ENCODE peak calls at places on chromosomes 13 and 19, in seven cellular contexts. M is testis, G is DND-41, B is Panc1, T is AG09309, D is left ventricle myocardium inferior, A is GM20000. C is an unnamed sample.

GRCh38 chr19:41924151-41925145 is 3.8 kb downstream of the ERFL start:
- DNase-seq in M (no peak), B (no peak), T (no peak), A (no peak), D (no peak), G (no peak), C (no peak)

GRCh38 chr19:42468273-42468796 is 25.6 kb upstream of the CXCL17 start:
- DNase-seq in B (no peak), A (no peak), M (no peak), T (peak), G (no peak), D (no peak), C (no peak)

GRCh38 chr13:47508518-47509228 is 492.4 kb downstream of the SUCLA2 start:
- DNase-seq in M (no peak), D (no peak), G (no peak), B (no peak), A (no peak), T (no peak), C (no peak)

GRCh38 chr19:13063461-13064091 is 39.1 kb downstream of the LYL1 start:
- DNase-seq in A (no peak), G (no peak), T (no peak), M (no peak), B (no peak), D (peak), C (no peak)

GRCh38 chr13:33119022-33119735 is 103.0 kb downstream of the KL start:
- DNase-seq in G (no peak), M (no peak), B (no peak), A (no peak), D (no peak), T (no peak), C (no peak)

GRCh38 chr13:43874512-43875092 is 4.9 kb downstream of the CCDC122 start:
- DNase-seq in M (no peak), B (no peak), G (no peak), T (no peak), D (no peak), A (no peak), C (no peak)

GRCh38 chr19:13104848-13105646 is 2.4 kb upstream of the LYL1 start:
- DNase-seq in T (no peak), M (no peak), B (no peak), A (peak), D (no peak), G (no peak), C (peak)

GRCh38 chr13:79398169-79398568 is 7.9 kb downstream of the RBM26 start:
- DNase-seq in A (no peak), B (no peak), G (no peak), M (no peak), D (no peak), T (no peak), C (no peak)

GRCh38 chr13:30346159-30346788 is 38.9 kb upstream of the KATNAL1 start:
- DNase-seq in M (no peak), D (no peak), B (no peak), A (peak), T (no peak), G (peak), C (peak)

GRCh38 chr13:21012841-21013681 is 48.3 kb downstream of the LATS2 start:
- DNase-seq in T (no peak), A (no peak), B (no peak), D (no peak), G (no peak), M (no peak), C (no peak)

GRCh38 chr13:55493297-55493696 is 1647.4 kb upstream of the PRR20A start:
- DNase-seq in D (no peak), A (no peak), M (no peak), T (no peak), G (no peak), B (no peak), C (no peak)

GRCh38 chr19:11106477-11106876 is 17.2 kb downstream of the LDLR start:
- DNase-seq in T (no peak), G (no peak), D (peak), B (no peak), A (no peak), M (no peak), C (no peak)

GRCh38 chr19:1446713-1447564 is 3.0 kb upstream of the APC2 start:
- DNase-seq in T (no peak), G (no peak), M (no peak), D (no peak), B (no peak), A (no peak), C (no peak)

GRCh38 chr13:46728777-46729176 is 68.2 kb downstream of the ESD start:
- DNase-seq in A (peak), G (no peak), M (no peak), T (no peak), B (no peak), D (no peak), C (peak)

GRCh38 chr19:37309834-37310575 is 60.9 kb upstream of the ZNF527 start:
- DNase-seq in G (peak), D (no peak), B (no peak), T (no peak), M (no peak), A (no peak), C (peak)

GRCh38 chr13:107534548-107534947 is 680.8 kb downstream of the LIG4 start:
- DNase-seq in G (no peak), A (no peak), D (no peak), M (no peak), T (no peak), B (no peak), C (no peak)

GRCh38 chr19:32041681-32042292 is 303.6 kb upstream of the ZNF507 start:
- DNase-seq in T (no peak), G (peak), D (peak), B (no peak), M (peak), A (no peak), C (peak)

GRCh38 chr19:13102666-13103584 is at the start of gene LYL1:
- DNase-seq in G (no peak), T (no peak), D (peak), A (peak), B (no peak), M (peak), C (peak)

GRCh38 chr19:40974633-40975037 is 16.4 kb upstream of the CYP2B6 start:
- DNase-seq in G (peak), A (peak), T (peak), M (peak), D (peak), B (peak), C (peak)

GRCh38 chr19:18440421-18440877 is 2.5 kb upstream of the ISYNA1 start:
- DNase-seq in D (peak), B (no peak), M (no peak), T (no peak), A (no peak), G (peak), C (peak)

GRCh38 chr19:13717194-13717643 is 47.1 kb upstream of the MRI1 start:
- DNase-seq in M (no peak), G (no peak), T (no peak), A (no peak), D (no peak), B (no peak), C (no peak)

GRCh38 chr19:42153606-42154405 is 21.6 kb upstream of the POU2F2 start:
- DNase-seq in M (no peak), T (no peak), D (no peak), G (no peak), B (no peak), A (no peak), C (no peak)

GRCh38 chr19:17379221-17379631 is 2.1 kb upstream of the PLVAP start:
- DNase-seq in M (no peak), B (no peak), A (no peak), D (no peak), G (peak), T (no peak), C (no peak)

GRCh38 chr13:49810825-49811526 is 18.5 kb upstream of the KPNA3 start:
- DNase-seq in D (no peak), B (no peak), M (peak), A (peak), T (no peak), G (no peak), C (no peak)

GRCh38 chr13:32316030-32316344 is 679 bp downstream of the BRCA2 start:
- DNase-seq in G (no peak), D (no peak), M (no peak), A (peak), T (no peak), B (no peak), C (no peak)

GRCh38 chr13:44364019-44364418 is 9.6 kb upstream of the SERP2 start:
- DNase-seq in T (no peak), G (no peak), M (no peak), D (peak), A (no peak), B (no peak), C (no peak)

GRCh38 chr19:43699506-43700367 is 16.1 kb upstream of the IRGC start:
- DNase-seq in B (no peak), G (no peak), M (peak), T (no peak), A (no peak), D (peak), C (peak)

GRCh38 chr19:6632002-6632621 is 37.8 kb downstream of the TNFSF14 start:
- DNase-seq in D (no peak), B (no peak), G (peak), M (peak), T (peak), A (peak), C (peak)

GRCh38 chr19:48194041-48194871 is 23.8 kb downstream of the ZSWIM9 start:
- DNase-seq in B (no peak), G (no peak), T (no peak), A (peak), M (no peak), D (no peak), C (peak)
- TF ChIP-seq CTCF in B (peak), G (peak), T (peak), A (peak), M (peak), D (peak), C (peak)

DNA sequence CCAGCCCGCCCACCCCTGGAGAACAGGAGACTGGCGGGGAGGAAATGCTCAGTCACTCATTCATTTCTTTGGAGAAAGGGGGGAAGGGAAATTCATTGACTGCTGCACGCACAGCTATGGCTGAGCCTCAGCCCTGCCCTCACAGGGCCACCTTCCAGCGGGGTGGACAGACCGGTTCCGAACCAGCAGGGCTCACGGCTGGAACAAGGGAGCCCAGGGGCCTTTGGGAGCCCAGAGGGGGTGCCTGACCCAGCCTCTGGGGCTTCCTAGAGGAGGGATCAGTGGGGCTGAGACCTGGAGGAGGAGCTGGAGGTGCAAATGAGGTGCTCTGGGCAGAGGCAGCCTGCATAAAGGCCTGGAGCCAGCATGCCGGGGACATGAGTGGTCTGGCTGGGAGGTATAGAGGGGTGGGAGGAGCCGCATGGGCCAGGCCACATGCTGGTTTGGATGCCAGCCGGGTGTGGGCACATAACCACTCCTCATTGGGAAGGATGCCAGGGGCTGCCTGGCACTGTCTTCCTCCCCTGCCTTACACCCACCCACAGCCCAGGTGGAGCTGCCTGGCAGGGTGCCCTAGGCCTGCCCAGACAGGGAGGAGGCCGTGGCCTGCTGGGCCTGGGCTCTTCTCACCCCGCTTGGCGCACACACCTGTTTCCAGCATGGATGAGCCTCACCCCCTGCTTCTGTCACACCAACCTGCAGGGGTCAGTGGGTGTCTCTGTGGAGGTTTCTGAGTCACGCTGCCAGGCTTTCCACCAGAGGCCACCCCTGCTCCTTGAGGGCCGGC is 26.9 kb downstream of the PPP5C start:
- DNase-seq in M (no peak), A (no peak), G (peak), B (no peak), D (peak), T (no peak), C (no peak)
- TF ChIP-seq CTCF in M (no peak), A (no peak), G (no peak), B (no peak), D (no peak), T (no peak), C (no peak)

DNA sequence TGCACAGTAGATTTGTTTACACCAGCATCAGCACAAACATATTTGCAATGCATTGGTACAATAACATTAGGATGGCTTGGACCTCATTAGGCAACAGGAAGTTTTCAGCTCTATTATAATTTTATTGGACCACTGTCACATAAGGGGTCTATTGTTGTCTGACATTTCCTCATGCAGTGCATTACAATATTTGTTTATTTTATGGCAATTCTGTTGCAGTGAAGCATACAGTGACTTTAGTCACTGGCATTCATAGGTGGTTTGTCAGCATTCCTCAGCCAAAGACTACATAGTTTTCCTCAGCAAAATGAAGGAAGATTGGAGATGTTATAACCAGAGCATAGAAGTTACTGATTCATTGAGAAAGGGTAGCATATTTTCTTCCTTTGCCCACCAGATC is 1732.9 kb downstream of the PCDH9 start:
- DNase-seq in D (no peak), M (no peak), G (no peak), B (peak), T (no peak), A (no peak), C (no peak)
- TF ChIP-seq CTCF in D (no peak), M (no peak), G (no peak), B (no peak), T (no peak), A (no peak), C (no peak)

GRCh38 chr13:51432576-51432975 is 20.3 kb downstream of the INTS6 start:
- DNase-seq in A (no peak), B (no peak), M (no peak), T (no peak), G (no peak), D (no peak), C (no peak)
- TF ChIP-seq CTCF in A (no peak), B (no peak), M (no peak), T (peak), G (no peak), D (no peak), C (no peak)

GRCh38 chr19:56836059-56836458 is 4.5 kb downstream of the PEG3 start:
- DNase-seq in M (no peak), A (no peak), G (no peak), T (no peak), B (no peak), D (no peak), C (no peak)

GRCh38 chr19:56837892-56838679 is 2.4 kb downstream of the PEG3 start:
- DNase-seq in D (peak), B (no peak), M (peak), A (no peak), G (no peak), T (no peak), C (peak)

GRCh38 chr19:56837004-56837403 is 3.5 kb downstream of the PEG3 start:
- DNase-seq in A (no peak), G (no peak), M (peak), B (no peak), D (no peak), T (no peak), C (no peak)

GRCh38 chr19:56838680-56838929 is 1.9 kb downstream of the PEG3 start:
- DNase-seq in B (no peak), M (no peak), G (no peak), T (no peak), D (no peak), A (no peak), C (no peak)

DNA sequence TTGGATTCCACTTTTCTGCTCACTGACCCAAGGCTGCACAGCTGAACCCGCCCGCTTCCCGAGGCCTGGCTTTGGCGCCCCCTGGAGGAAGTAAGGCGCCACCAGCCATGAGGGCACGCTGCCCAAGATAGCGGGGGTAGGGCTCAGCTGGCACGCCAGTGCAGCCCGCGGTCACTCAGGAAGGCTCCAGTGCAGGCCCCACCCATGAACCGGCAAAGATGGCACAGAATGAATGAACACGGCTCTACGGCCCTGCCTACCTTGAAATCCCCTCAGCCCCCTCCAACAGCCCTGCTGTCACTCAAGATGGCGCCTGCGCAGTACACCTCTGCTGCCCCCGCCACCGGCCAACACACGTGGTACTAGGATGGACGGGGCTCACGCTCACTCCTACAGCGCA is 3.0 kb downstream of the PEG3 start:
- DNase-seq in M (peak), A (no peak), G (no peak), B (no peak), D (peak), T (no peak), C (peak)
- TF ChIP-seq CTCF in M (peak), A (no peak), G (peak), B (peak), D (peak), T (no peak), C (no peak)

GRCh38 chr13:48750588-48751383 is 97.1 kb downstream of the CYSLTR2 start:
- DNase-seq in A (no peak), M (peak), B (no peak), D (peak), T (no peak), G (no peak), C (no peak)
- TF ChIP-seq CTCF in A (no peak), M (no peak), B (no peak), D (peak), T (peak), G (no peak), C (no peak)

C was measured in activated CD8-positive, alpha-beta T cell treated with anti-CD3 and anti-CD28 coated beads for 36 hours.